ENCODE peak calls at places on chromosome 16, in seven cellular contexts. Y is tibial nerve, M is adrenal gland, J is heart right ventricle, E is AG04450, P is psoas muscle, U is PC-9. S is an unnamed sample.

GRCh38 chr16:89388536-89388935 is 101.8 kb downstream of the ANKRD11 start:
- DNase-seq in M (no peak), P (no peak), E (no peak), J (no peak), U (no peak), Y (no peak), S (no peak)

GRCh38 chr16:19113577-19114358 is at the start of gene ITPRIPL2:
- DNase-seq in P (peak; percentile 94), J (peak; percentile 91), M (peak; percentile 89), U (peak; percentile 95), Y (peak; percentile 75), E (no peak), S (peak; percentile 95)

GRCh38 chr16:49921106-49921505 is 65.2 kb upstream of the ZNF423 start:
- DNase-seq in M (no peak), E (no peak), P (no peak), J (no peak), Y (no peak), U (no peak), S (peak; percentile 43)

GRCh38 chr16:53478965-53479364 is 24.0 kb downstream of the AKTIP start:
- DNase-seq in J (no peak), U (no peak), E (no peak), Y (no peak), M (no peak), P (no peak), S (no peak)

GRCh38 chr16:17101646-17102045 is 369.1 kb downstream of the XYLT1 start:
- DNase-seq in U (no peak), J (no peak), P (no peak), Y (no peak), M (no peak), E (no peak), S (no peak)

GRCh38 chr16:49112754-49113153 is 168.9 kb downstream of the CBLN1 start:
- DNase-seq in J (peak; percentile 50), E (no peak), U (no peak), M (no peak), Y (peak; percentile 11), P (no peak), S (no peak)

GRCh38 chr16:84548508-84548907 is 44.0 kb upstream of the MEAK7 start:
- DNase-seq in U (no peak), M (no peak), P (peak; percentile 10), J (no peak), Y (no peak), E (no peak), S (no peak)

GRCh38 chr16:9062301-9062700 is 29.1 kb upstream of the HAPSTR1 start:
- DNase-seq in M (no peak), E (no peak), P (no peak), U (no peak), Y (no peak), J (no peak), S (no peak)

GRCh38 chr16:31487076-31487719 is 4.3 kb downstream of the SLC5A2 start:
- DNase-seq in E (no peak), U (no peak), J (no peak), P (peak; percentile 52), Y (no peak), M (no peak), S (no peak)

GRCh38 chr16:64996641-64997040 is 125.2 kb downstream of the CDH11 start:
- DNase-seq in Y (no peak), M (no peak), E (no peak), P (no peak), J (no peak), U (no peak), S (no peak)

GRCh38 chr16:8866118-8866883 is 2.5 kb downstream of the CARHSP1 start:
- DNase-seq in Y (peak; percentile 43), P (peak; percentile 73), E (no peak), J (peak; percentile 52), U (no peak), M (peak; percentile 78), S (no peak)

GRCh38 chr16:31052131-31052530 is 18.8 kb downstream of the STX4 start:
- DNase-seq in U (peak; percentile 69), E (peak; percentile 77), P (no peak), M (peak; percentile 75), J (no peak), Y (peak; percentile 54), S (peak; percentile 66)

GRCh38 chr16:8644513-8645140 is 23.1 kb downstream of the METTL22 start:
- DNase-seq in J (no peak), P (no peak), E (no peak), M (no peak), U (no peak), Y (peak; percentile 21), S (no peak)

GRCh38 chr16:14283786-14284185 is 212.7 kb downstream of the MRTFB start:
- DNase-seq in P (no peak), U (no peak), M (no peak), E (no peak), Y (no peak), J (no peak), S (no peak)

GRCh38 chr16:31143036-31143888 is 6.6 kb downstream of the PRSS36 start:
- DNase-seq in Y (no peak), E (no peak), P (no peak), U (no peak), J (no peak), M (no peak), S (no peak)

GRCh38 chr16:13333336-13333735 is 431.9 kb downstream of the SHISA9 start:
- DNase-seq in M (no peak), E (no peak), P (no peak), J (no peak), U (no peak), Y (no peak), S (no peak)

GRCh38 chr16:85678821-85679220 is 9.9 kb downstream of the GINS2 start:
- DNase-seq in P (no peak), E (no peak), Y (no peak), U (no peak), J (no peak), M (no peak), S (no peak)

GRCh38 chr16:87584271-87584670 is 18.0 kb upstream of the JPH3 start:
- DNase-seq in J (no peak), E (no peak), U (no peak), Y (no peak), P (no peak), M (no peak), S (no peak)

GRCh38 chr16:72921620-72922019 is 126.3 kb downstream of the ZFHX3 start:
- DNase-seq in Y (no peak), M (peak; percentile 81), J (peak; percentile 27), P (no peak), U (no peak), E (no peak), S (peak; percentile 47)

GRCh38 chr16:19876501-19877059 is 8.1 kb downstream of the GPRC5B start:
- DNase-seq in P (no peak), U (no peak), Y (no peak), E (no peak), M (no peak), J (no peak), S (no peak)

GRCh38 chr16:73172621-73173312 is 124.8 kb upstream of the ZFHX3 start:
- DNase-seq in U (peak; percentile 23), J (peak; percentile 82), M (peak; percentile 76), P (peak; percentile 73), E (peak; percentile 67), Y (peak; percentile 83), S (peak; percentile 66)

GRCh38 chr16:86905302-86905701 is 327.0 kb downstream of the FOXL1 start:
- DNase-seq in M (no peak), J (no peak), E (no peak), Y (no peak), P (no peak), U (no peak), S (peak; percentile 74)

GRCh38 chr16:68373528-68374250 is 62.9 kb downstream of the PRMT7 start:
- DNase-seq in Y (no peak), M (no peak), J (no peak), U (no peak), E (no peak), P (no peak), S (no peak)

GRCh38 chr16:56384074-56384721 is 41.1 kb downstream of the AMFR start:
- DNase-seq in U (no peak), P (no peak), M (no peak), E (no peak), J (no peak), Y (no peak), S (no peak)

GRCh38 chr16:66740010-66740409 is 11.4 kb downstream of the DYNC1LI2 start:
- DNase-seq in E (no peak), Y (no peak), P (no peak), U (no peak), J (no peak), M (no peak), S (no peak)

GRCh38 chr16:73071131-73071940 is 23.4 kb upstream of the ZFHX3 start:
- DNase-seq in J (peak; percentile 49), P (peak; percentile 67), M (peak; percentile 85), Y (no peak), E (no peak), U (peak; percentile 37), S (peak; percentile 87)

GRCh38 chr16:6642271-6642670 is 690.4 kb upstream of the RBFOX1 start:
- DNase-seq in U (no peak), P (no peak), M (no peak), J (no peak), Y (no peak), E (no peak), S (no peak)

GRCh38 chr16:23403547-23403946 is 49.4 kb downstream of the COG7 start:
- DNase-seq in Y (no peak), U (no peak), E (no peak), P (no peak), M (no peak), J (no peak), S (no peak)
- H3K27ac ChIP-seq in Y (no peak overlapping the region), U (no peak overlapping the region), E (no peak overlapping the region), P (no peak overlapping the region), M (no peak overlapping the region), J (no peak overlapping the region), S (no peak overlapping the region)

GRCh38 chr16:71226229-71227141 is 4.0 kb downstream of the HYDIN start:
- DNase-seq in E (no peak), P (no peak), Y (no peak), J (no peak), M (no peak), U (no peak), S (no peak)

GRCh38 chr16:71229344-71229743 is 1.2 kb downstream of the HYDIN start:
- DNase-seq in E (no peak), J (no peak), M (no peak), U (no peak), Y (no peak), P (no peak), S (no peak)

GRCh38 chr16:71225145-71225544 is 5.4 kb downstream of the HYDIN start:
- DNase-seq in E (no peak), P (no peak), U (no peak), Y (no peak), J (no peak), M (no peak), S (no peak)

GRCh38 chr16:71230122-71230845 is at the start of gene HYDIN:
- DNase-seq in J (peak; percentile 10), Y (no peak), E (no peak), P (no peak), U (peak; percentile 90), M (peak; percentile 37), S (no peak)
- H3K4me3 ChIP-seq in J (peak within 1 kb of the TSS; percentile 24), Y (no peak within 1 kb of the TSS), E (peak within 1 kb of the TSS; percentile 27), P (no peak within 1 kb of the TSS), U (peak within 1 kb of the TSS; percentile 81), M (no peak within 1 kb of the TSS), S (no peak within 1 kb of the TSS)

GRCh38 chr16:81350306-81350615 is 35.5 kb downstream of the GAN start:
- DNase-seq in E (no peak), M (no peak), J (no peak), Y (no peak), U (no peak), P (no peak), S (no peak)
- TF ChIP-seq CTCF in E (no peak), M (no peak), J (no peak), Y (no peak), U (peak; percentile 42), P (no peak), S (no peak)

GRCh38 chr16:58509256-58510096 is 5.8 kb upstream of the SETD6 start:
- DNase-seq in Y (no peak), E (no peak), M (no peak), U (no peak), P (peak; percentile 26), J (no peak), S (peak; percentile 54)
- H3K27ac ChIP-seq in Y (no peak overlapping the region), E (no peak overlapping the region), M (no peak overlapping the region), U (no peak overlapping the region), P (no peak overlapping the region), J (no peak overlapping the region), S (no peak overlapping the region)

S was measured in tibial artery.